ENCODE peak calls at places on chromosome 1, in six cellular contexts. P is D341Med, B is NCI-H510A, M is lung, O is germinal center, R is RCC 7860. K is an unnamed sample.

GRCh38 chr1:222071313-222071886 is 329.5 kb upstream of the DUSP10 start:
- DNase-seq in P (no peak), B (no peak), M (no peak), O (no peak), R (no peak), K (no peak)

GRCh38 chr1:67664048-67664447 is 21.0 kb upstream of the GADD45A start:
- DNase-seq in P (no peak), B (no peak), M (no peak), O (no peak), R (no peak), K (no peak)

GRCh38 chr1:169572184-169572583 is 14.1 kb downstream of the F5 start:
- DNase-seq in P (no peak), B (no peak), M (no peak), O (no peak), R (no peak), K (no peak)

GRCh38 chr1:59179673-59180072 is 117.2 kb upstream of the FGGY start:
- DNase-seq in P (no peak), B (no peak), M (no peak), O (no peak), R (no peak), K (no peak)

GRCh38 chr1:151537112-151537511 is 3.0 kb upstream of the TUFT1 start:
- DNase-seq in P (no peak), B (no peak), M (no peak), O (no peak), R (peak), K (no peak)

GRCh38 chr1:208312706-208313105 is 68.5 kb upstream of the PLXNA2 start:
- DNase-seq in P (no peak), B (no peak), M (no peak), O (no peak), R (peak), K (no peak)

GRCh38 chr1:46530791-46531409 is 20.5 kb downstream of the KNCN start:
- DNase-seq in P (no peak), B (no peak), M (no peak), O (no peak), R (no peak), K (no peak)

GRCh38 chr1:2788506-2789163 is 12.9 kb downstream of the TTC34 start:
- DNase-seq in P (no peak), B (no peak), M (no peak), O (no peak), R (no peak), K (no peak)

K was measured in NCI-H526.